ENCODE peak calls at places on chromosome 16, in nine cellular contexts. V, N, D, S, Q, W, Y, G and P are unnamed samples.
A peak's percentile ranks its signal among the peaks of the same experiment; 100 is the strongest.

GRCh38 chr16:47687694-47688093 is 226.6 kb downstream of the PHKB start:
- DNase-seq in Y (no peak), S (no peak), Q (no peak), W (no peak), V (no peak), G (no peak), D (no peak), N (no peak), P (no peak)

GRCh38 chr16:72367841-72368240 is 195.9 kb upstream of the PMFBP1 start:
- DNase-seq in G (no peak), S (no peak), D (no peak), Y (no peak), V (no peak), N (no peak), W (no peak), Q (peak; percentile 8), P (no peak)

GRCh38 chr16:85002099-85002541 is 9.2 kb downstream of the ZDHHC7 start:
- DNase-seq in G (no peak), S (no peak), Y (no peak), Q (no peak), N (no peak), V (no peak), W (peak; percentile 74), D (no peak), P (no peak)

GRCh38 chr16:27241658-27242057 is 26.9 kb downstream of the NSMCE1 start:
- DNase-seq in Q (no peak), D (no peak), V (no peak), W (peak; percentile 38), G (no peak), S (no peak), N (no peak), Y (no peak), P (no peak)

GRCh38 chr16:85448557-85449194 is 164.4 kb upstream of the GSE1 start:
- DNase-seq in Q (no peak), W (no peak), Y (no peak), N (no peak), G (no peak), V (no peak), D (peak; percentile 25), S (no peak), P (no peak)

GRCh38 chr16:86676216-86676800 is 98.0 kb downstream of the FOXL1 start:
- DNase-seq in W (peak; percentile 69), Y (no peak), G (no peak), Q (peak; percentile 54), D (no peak), S (peak; percentile 42), V (no peak), N (peak; percentile 79), P (no peak)

GRCh38 chr16:17470871-17471744 is at the start of gene XYLT1:
- DNase-seq in Q (peak; percentile 86), W (peak; percentile 87), D (peak; percentile 95), V (peak; percentile 53), N (peak; percentile 96), Y (no peak), S (peak; percentile 45), G (peak; percentile 84), P (peak; percentile 86)

GRCh38 chr16:90046971-90047713 is 27.9 kb upstream of the DBNDD1 start:
- DNase-seq in Q (peak; percentile 77), Y (peak; percentile 12), G (peak; percentile 73), V (peak; percentile 58), W (peak; percentile 60), N (peak; percentile 35), S (no peak), D (no peak), P (no peak)

GRCh38 chr16:9706217-9706616 is 476.0 kb downstream of the GRIN2A start:
- DNase-seq in V (no peak), G (no peak), W (no peak), Y (no peak), D (no peak), Q (no peak), N (no peak), S (no peak), P (no peak)